ENCODE peak calls at places on chromosomes 11 and 22, in six cellular contexts. One of them, this sample, is unnamed.

GRCh38 chr11:94800394-94800793 is 32.2 kb downstream of the AMOTL1 start:
- DNase-seq in fibroblast of pulmonary artery: no peak
- DNase-seq in tibial nerve: no peak
- DNase-seq in fibroblast of lung: no peak
- DNase-seq in tibial artery: peak
- DNase-seq in AG10803: peak
- DNase-seq in this sample: no peak

GRCh38 chr11:125935629-125936199 is 10.1 kb upstream of the VSIG10L2 start:
- DNase-seq in fibroblast of pulmonary artery: no peak
- DNase-seq in tibial nerve: no peak
- DNase-seq in fibroblast of lung: peak
- DNase-seq in tibial artery: peak
- DNase-seq in AG10803: peak
- DNase-seq in this sample: no peak

GRCh38 chr22:39312410-39312809 is 7.0 kb downstream of the RPL3 start:
- DNase-seq in fibroblast of pulmonary artery: no peak
- DNase-seq in tibial nerve: no peak
- DNase-seq in fibroblast of lung: no peak
- DNase-seq in tibial artery: no peak
- DNase-seq in AG10803: no peak
- DNase-seq in this sample: no peak

GRCh38 chr11:21177379-21177778 is 508.0 kb downstream of the NELL1 start:
- DNase-seq in fibroblast of pulmonary artery: no peak
- DNase-seq in tibial nerve: no peak
- DNase-seq in fibroblast of lung: no peak
- DNase-seq in tibial artery: no peak
- DNase-seq in AG10803: no peak
- DNase-seq in this sample: no peak

GRCh38 chr11:103499710-103500340 is 390.6 kb downstream of the DYNC2H1 start:
- DNase-seq in fibroblast of pulmonary artery: no peak
- DNase-seq in tibial nerve: no peak
- DNase-seq in fibroblast of lung: no peak
- DNase-seq in tibial artery: no peak
- DNase-seq in AG10803: no peak
- DNase-seq in this sample: no peak

GRCh38 chr11:34348919-34349318 is 8.9 kb downstream of the ABTB2 start:
- DNase-seq in fibroblast of pulmonary artery: no peak
- DNase-seq in tibial nerve: no peak
- DNase-seq in fibroblast of lung: peak
- DNase-seq in tibial artery: no peak
- DNase-seq in AG10803: peak
- DNase-seq in this sample: peak

GRCh38 chr22:46737105-46737975 is 712 bp downstream of the CERK start:
- DNase-seq in fibroblast of pulmonary artery: peak
- DNase-seq in tibial nerve: no peak
- DNase-seq in fibroblast of lung: peak
- DNase-seq in tibial artery: no peak
- DNase-seq in AG10803: no peak
- DNase-seq in this sample: peak

GRCh38 chr11:67033661-67034166 is 10.8 kb downstream of the SYT12 start:
- DNase-seq in fibroblast of pulmonary artery: peak
- DNase-seq in tibial nerve: no peak
- DNase-seq in fibroblast of lung: peak
- DNase-seq in tibial artery: peak
- DNase-seq in AG10803: peak
- DNase-seq in this sample: peak

GRCh38 chr11:122696662-122697061 is 41.1 kb downstream of the UBASH3B start:
- DNase-seq in fibroblast of pulmonary artery: no peak
- DNase-seq in tibial nerve: no peak
- DNase-seq in fibroblast of lung: no peak
- DNase-seq in tibial artery: no peak
- DNase-seq in AG10803: no peak
- DNase-seq in this sample: no peak

GRCh38 chr11:122393209-122393850 is 262.2 kb upstream of the UBASH3B start:
- DNase-seq in fibroblast of pulmonary artery: peak
- DNase-seq in tibial nerve: no peak
- DNase-seq in fibroblast of lung: peak
- DNase-seq in tibial artery: peak
- DNase-seq in AG10803: no peak
- DNase-seq in this sample: peak

GRCh38 chr11:111851636-111852035 is 19.7 kb downstream of the ALG9 start:
- DNase-seq in fibroblast of pulmonary artery: peak
- DNase-seq in tibial nerve: no peak
- DNase-seq in fibroblast of lung: peak
- DNase-seq in tibial artery: no peak
- DNase-seq in AG10803: peak
- DNase-seq in this sample: peak

GRCh38 chr22:31148953-31149627 is 8.8 kb upstream of the PLA2G3 start:
- DNase-seq in fibroblast of pulmonary artery: peak
- DNase-seq in tibial nerve: no peak
- DNase-seq in fibroblast of lung: peak
- DNase-seq in tibial artery: peak
- DNase-seq in AG10803: peak
- DNase-seq in this sample: peak

GRCh38 chr11:67308031-67308866 is 4.9 kb downstream of the SSH3 start:
- DNase-seq in fibroblast of pulmonary artery: no peak
- DNase-seq in tibial nerve: no peak
- DNase-seq in fibroblast of lung: no peak
- DNase-seq in tibial artery: no peak
- DNase-seq in AG10803: no peak
- DNase-seq in this sample: no peak

GRCh38 chr11:43825217-43825816 is 55.3 kb upstream of the ALKBH3 start:
- DNase-seq in fibroblast of pulmonary artery: peak
- DNase-seq in tibial nerve: no peak
- DNase-seq in fibroblast of lung: peak
- DNase-seq in tibial artery: no peak
- DNase-seq in AG10803: peak
- DNase-seq in this sample: peak

GRCh38 chr11:9341638-9342137 is 27.3 kb upstream of the TMEM41B start:
- DNase-seq in fibroblast of pulmonary artery: no peak
- DNase-seq in tibial nerve: no peak
- DNase-seq in fibroblast of lung: no peak
- DNase-seq in tibial artery: no peak
- DNase-seq in AG10803: no peak
- DNase-seq in this sample: no peak

GRCh38 chr22:46171940-46172339 is 21.6 kb downstream of the PPARA start:
- DNase-seq in fibroblast of pulmonary artery: peak
- DNase-seq in tibial nerve: no peak
- DNase-seq in fibroblast of lung: peak
- DNase-seq in tibial artery: no peak
- DNase-seq in AG10803: peak
- DNase-seq in this sample: peak

GRCh38 chr22:34917239-34917638 is 148.7 kb upstream of the ISX start:
- DNase-seq in fibroblast of pulmonary artery: no peak
- DNase-seq in tibial nerve: no peak
- DNase-seq in fibroblast of lung: no peak
- DNase-seq in tibial artery: no peak
- DNase-seq in AG10803: peak
- DNase-seq in this sample: no peak

GRCh38 chr11:66068923-66069714 is 953 bp upstream of the PACS1 start:
- DNase-seq in fibroblast of pulmonary artery: peak
- DNase-seq in tibial nerve: no peak
- DNase-seq in fibroblast of lung: peak
- DNase-seq in tibial artery: peak
- DNase-seq in AG10803: peak
- DNase-seq in this sample: peak

GRCh38 chr11:82092904-82093303 is 640.8 kb downstream of the FAM181B start:
- DNase-seq in fibroblast of pulmonary artery: no peak
- DNase-seq in tibial nerve: no peak
- DNase-seq in fibroblast of lung: no peak
- DNase-seq in tibial artery: no peak
- DNase-seq in AG10803: no peak
- DNase-seq in this sample: no peak

GRCh38 chr22:29617922-29618629 is 14.6 kb downstream of the NF2 start:
- DNase-seq in fibroblast of pulmonary artery: peak
- DNase-seq in tibial nerve: no peak
- DNase-seq in fibroblast of lung: peak
- DNase-seq in tibial artery: no peak
- DNase-seq in AG10803: peak
- DNase-seq in this sample: peak

GRCh38 chr22:49933236-49933921 is 14.9 kb downstream of the CRELD2 start:
- DNase-seq in fibroblast of pulmonary artery: no peak
- DNase-seq in tibial nerve: peak
- DNase-seq in fibroblast of lung: no peak
- DNase-seq in tibial artery: no peak
- DNase-seq in AG10803: no peak
- DNase-seq in this sample: no peak

GRCh38 chr22:28813772-28814518 is 13.6 kb upstream of the XBP1 start:
- DNase-seq in fibroblast of pulmonary artery: no peak
- DNase-seq in tibial nerve: no peak
- DNase-seq in fibroblast of lung: peak
- DNase-seq in tibial artery: peak
- DNase-seq in AG10803: no peak
- DNase-seq in this sample: peak

GRCh38 chr11:23138761-23139160 is 278.5 kb upstream of the CCDC179 start:
- DNase-seq in fibroblast of pulmonary artery: no peak
- DNase-seq in tibial nerve: no peak
- DNase-seq in fibroblast of lung: no peak
- DNase-seq in tibial artery: no peak
- DNase-seq in AG10803: no peak
- DNase-seq in this sample: no peak

GRCh38 chr11:12170984-12171383 is 60.6 kb downstream of the MICAL2 start:
- DNase-seq in fibroblast of pulmonary artery: peak
- DNase-seq in tibial nerve: peak
- DNase-seq in fibroblast of lung: peak
- DNase-seq in tibial artery: peak
- DNase-seq in AG10803: peak
- DNase-seq in this sample: peak

GRCh38 chr11:70503878-70504240 is 105.5 kb downstream of the CTTN start:
- DNase-seq in fibroblast of pulmonary artery: no peak
- DNase-seq in tibial nerve: no peak
- DNase-seq in fibroblast of lung: no peak
- DNase-seq in tibial artery: no peak
- DNase-seq in AG10803: no peak
- DNase-seq in this sample: no peak

DNA sequence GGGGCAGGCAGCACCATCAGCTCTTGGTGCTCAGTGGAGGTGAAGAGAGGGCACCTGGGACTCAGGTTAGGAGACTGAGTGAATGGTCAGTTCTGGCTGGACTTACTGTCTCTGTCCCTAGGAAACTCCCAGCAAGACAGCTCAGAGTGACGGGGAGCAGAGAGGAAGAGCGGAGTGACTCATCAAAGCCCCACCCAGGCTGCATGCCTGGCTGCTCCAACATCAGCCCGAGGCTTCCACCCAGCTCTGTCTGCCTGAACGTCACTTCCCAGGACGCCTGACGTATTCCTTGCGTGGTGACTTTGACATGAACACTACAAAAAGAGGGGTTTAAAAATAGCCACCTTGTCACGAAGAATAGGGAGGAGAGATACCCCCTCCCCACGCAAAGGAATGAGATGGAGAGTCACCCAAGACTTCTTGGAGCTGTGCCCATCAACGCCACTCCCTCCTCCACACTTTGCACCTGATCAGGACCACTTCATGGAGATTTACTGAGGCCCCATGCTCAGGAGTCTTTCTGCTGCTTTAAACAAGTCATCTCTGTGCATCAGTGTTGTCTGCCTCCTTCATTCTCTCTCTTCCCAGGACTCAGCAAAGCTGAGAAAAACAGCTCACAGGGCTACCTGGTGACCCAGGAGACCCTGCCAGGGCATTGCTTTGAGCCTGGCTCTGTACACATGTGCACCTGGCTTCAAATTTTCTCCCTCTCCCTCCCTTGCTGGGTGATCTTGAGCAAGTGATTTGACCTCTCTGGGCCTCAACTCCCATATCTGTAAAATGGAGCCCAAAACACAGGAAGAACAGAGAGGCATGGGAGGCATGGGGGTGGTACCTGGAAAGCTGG is 83.1 kb downstream of the MN1 start:
- DNase-seq in fibroblast of pulmonary artery: peak
- DNase-seq in tibial nerve: peak
- DNase-seq in fibroblast of lung: peak
- DNase-seq in tibial artery: peak
- DNase-seq in AG10803: peak
- DNase-seq in this sample: peak
- H3K4me3 ChIP-seq in fibroblast of pulmonary artery: no peak
- H3K4me3 ChIP-seq in tibial nerve: no peak
- H3K4me3 ChIP-seq in fibroblast of lung: no peak
- H3K4me3 ChIP-seq in tibial artery: no peak
- H3K4me3 ChIP-seq in AG10803: peak
- H3K4me3 ChIP-seq in this sample: no peak

GRCh38 chr11:63761870-63762661 is 6.5 kb downstream of the ZFTA start:
- DNase-seq in fibroblast of pulmonary artery: no peak
- DNase-seq in tibial nerve: no peak
- DNase-seq in fibroblast of lung: peak
- DNase-seq in tibial artery: no peak
- DNase-seq in AG10803: no peak
- DNase-seq in this sample: no peak
- H3K4me3 ChIP-seq in fibroblast of pulmonary artery: no peak
- H3K4me3 ChIP-seq in tibial nerve: peak
- H3K4me3 ChIP-seq in fibroblast of lung: peak
- H3K4me3 ChIP-seq in tibial artery: peak
- H3K4me3 ChIP-seq in AG10803: no peak
- H3K4me3 ChIP-seq in this sample: peak

GRCh38 chr11:119446871-119447663 is 24.1 kb upstream of the THY1 start:
- DNase-seq in fibroblast of pulmonary artery: no peak
- DNase-seq in tibial nerve: no peak
- DNase-seq in fibroblast of lung: no peak
- DNase-seq in tibial artery: no peak
- DNase-seq in AG10803: no peak
- DNase-seq in this sample: no peak

GRCh38 chr11:119446434-119446833 is 23.5 kb upstream of the THY1 start:
- DNase-seq in fibroblast of pulmonary artery: no peak
- DNase-seq in tibial nerve: no peak
- DNase-seq in fibroblast of lung: no peak
- DNase-seq in tibial artery: no peak
- DNase-seq in AG10803: no peak
- DNase-seq in this sample: no peak

GRCh38 chr11:119448380-119448779 is 25.4 kb upstream of the THY1 start:
- DNase-seq in fibroblast of pulmonary artery: no peak
- DNase-seq in tibial nerve: no peak
- DNase-seq in fibroblast of lung: no peak
- DNase-seq in tibial artery: no peak
- DNase-seq in AG10803: no peak
- DNase-seq in this sample: no peak

GRCh38 chr11:119449498-119449897 is 26.5 kb upstream of the THY1 start:
- DNase-seq in fibroblast of pulmonary artery: no peak
- DNase-seq in tibial nerve: no peak
- DNase-seq in fibroblast of lung: no peak
- DNase-seq in tibial artery: no peak
- DNase-seq in AG10803: no peak
- DNase-seq in this sample: no peak

GRCh38 chr11:119447664-119448242 is 24.8 kb upstream of the THY1 start:
- DNase-seq in fibroblast of pulmonary artery: no peak
- DNase-seq in tibial nerve: no peak
- DNase-seq in fibroblast of lung: no peak
- DNase-seq in tibial artery: no peak
- DNase-seq in AG10803: no peak
- DNase-seq in this sample: no peak
- H3K4me3 ChIP-seq in fibroblast of pulmonary artery: no peak
- H3K4me3 ChIP-seq in tibial nerve: no peak
- H3K4me3 ChIP-seq in fibroblast of lung: no peak
- H3K4me3 ChIP-seq in tibial artery: no peak
- H3K4me3 ChIP-seq in AG10803: no peak
- H3K4me3 ChIP-seq in this sample: no peak

DNA sequence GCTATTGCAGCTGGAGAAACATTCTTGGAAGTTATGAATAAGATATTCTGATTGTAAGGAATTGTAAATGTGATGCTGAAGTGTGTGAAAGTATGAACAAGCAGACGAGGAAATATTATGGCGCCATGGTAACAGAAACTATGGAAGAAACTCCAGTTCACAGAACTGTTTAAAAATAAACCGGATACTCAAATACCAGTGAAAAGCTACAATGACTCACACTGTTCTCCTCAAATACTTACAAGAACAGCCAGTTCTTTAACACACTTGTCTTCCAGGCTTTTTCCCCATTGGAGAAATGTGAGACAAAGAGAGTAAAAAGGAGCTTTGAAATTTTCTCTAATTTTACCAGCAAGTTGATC is 76.7 kb upstream of the ARFGAP3 start:
- DNase-seq in fibroblast of pulmonary artery: peak
- DNase-seq in tibial nerve: no peak
- DNase-seq in fibroblast of lung: peak
- DNase-seq in tibial artery: no peak
- DNase-seq in AG10803: peak
- DNase-seq in this sample: peak
- H3K4me3 ChIP-seq in fibroblast of pulmonary artery: peak
- H3K4me3 ChIP-seq in tibial nerve: peak
- H3K4me3 ChIP-seq in fibroblast of lung: no peak
- H3K4me3 ChIP-seq in tibial artery: peak
- H3K4me3 ChIP-seq in AG10803: peak
- H3K4me3 ChIP-seq in this sample: no peak